ENCODE peak calls at places on chromosome 20, in four cellular contexts. Y, E, N and F are unnamed samples.

GRCh38 chr20:46545077-46545826 is 5.2 kb downstream of the OCSTAMP start:
- DNase-seq in E (no peak), Y (no peak), N (no peak), F (peak)

GRCh38 chr20:50304501-50304856 is 113.8 kb downstream of the CEBPB start:
- DNase-seq in N (no peak), E (peak), Y (no peak), F (no peak)

GRCh38 chr20:4443016-4443415 is 278.7 kb upstream of the PRND start:
- DNase-seq in E (no peak), Y (no peak), N (no peak), F (no peak)

GRCh38 chr20:50321797-50322480 is 131.3 kb downstream of the CEBPB start:
- DNase-seq in Y (no peak), N (no peak), E (peak), F (no peak)

GRCh38 chr20:35320396-35321126 is 28.3 kb upstream of the FAM83C start:
- DNase-seq in E (no peak), N (no peak), Y (no peak), F (no peak)

GRCh38 chr20:63215101-63216040 is 560 bp downstream of the YTHDF1 start:
- DNase-seq in E (no peak), Y (peak), N (no peak), F (peak)

GRCh38 chr20:53901064-53901463 is 169.3 kb downstream of the BCAS1 start:
- DNase-seq in E (no peak), N (no peak), Y (no peak), F (no peak)

GRCh38 chr20:59351148-59352040 is 51.0 kb downstream of the EDN3 start:
- DNase-seq in Y (no peak), N (no peak), E (no peak), F (no peak)

GRCh38 chr20:50475879-50476292 is 34.3 kb upstream of the PTPN1 start:
- DNase-seq in N (no peak), E (no peak), Y (no peak), F (no peak)

GRCh38 chr20:1291191-1291741 is 25.2 kb downstream of the SNPH start:
- DNase-seq in Y (no peak), E (no peak), N (no peak), F (no peak)

GRCh38 chr20:61295726-61296628 is 43.9 kb downstream of the CDH4 start:
- DNase-seq in E (no peak), N (no peak), Y (no peak), F (no peak)

GRCh38 chr20:21643417-21643816 is 62.0 kb upstream of the PAX1 start:
- DNase-seq in Y (no peak), N (no peak), E (no peak), F (no peak)

GRCh38 chr20:10611357-10611756 is 62.4 kb downstream of the JAG1 start:
- DNase-seq in Y (peak), E (no peak), N (no peak), F (peak)

GRCh38 chr20:60791823-60792222 is 460.2 kb upstream of the CDH4 start:
- DNase-seq in N (no peak), E (no peak), Y (no peak), F (no peak)

GRCh38 chr20:881051-881820 is 34.9 kb downstream of the ANGPT4 start:
- DNase-seq in E (peak), N (no peak), Y (no peak), F (peak)

DNA sequence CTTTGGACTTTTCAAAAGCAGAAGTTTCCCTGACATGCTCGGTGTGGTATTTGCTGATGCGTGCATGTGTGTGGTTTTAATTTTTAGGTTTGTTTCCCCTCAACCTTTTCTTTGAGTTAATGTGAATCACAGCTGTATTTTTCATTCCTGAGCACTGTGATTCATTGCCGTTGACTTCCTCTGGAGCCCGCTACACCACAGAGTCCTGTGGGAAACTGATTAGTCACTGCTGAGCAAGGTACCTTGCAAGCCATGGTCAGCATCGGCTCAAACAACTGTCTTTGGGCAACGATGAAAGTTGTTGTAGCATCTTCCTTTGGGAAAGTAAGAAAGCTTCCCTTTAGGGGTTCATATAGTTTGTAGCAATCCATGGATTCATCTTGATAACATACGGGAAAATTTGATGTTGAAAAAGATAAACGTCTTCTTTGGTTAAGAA is 57.5 kb downstream of the RIN2 start:
- DNase-seq in Y (no peak), N (peak), E (no peak), F (no peak)
- TF ChIP-seq CTCF in Y (no peak), N (no peak), E (no peak), F (no peak)

DNA sequence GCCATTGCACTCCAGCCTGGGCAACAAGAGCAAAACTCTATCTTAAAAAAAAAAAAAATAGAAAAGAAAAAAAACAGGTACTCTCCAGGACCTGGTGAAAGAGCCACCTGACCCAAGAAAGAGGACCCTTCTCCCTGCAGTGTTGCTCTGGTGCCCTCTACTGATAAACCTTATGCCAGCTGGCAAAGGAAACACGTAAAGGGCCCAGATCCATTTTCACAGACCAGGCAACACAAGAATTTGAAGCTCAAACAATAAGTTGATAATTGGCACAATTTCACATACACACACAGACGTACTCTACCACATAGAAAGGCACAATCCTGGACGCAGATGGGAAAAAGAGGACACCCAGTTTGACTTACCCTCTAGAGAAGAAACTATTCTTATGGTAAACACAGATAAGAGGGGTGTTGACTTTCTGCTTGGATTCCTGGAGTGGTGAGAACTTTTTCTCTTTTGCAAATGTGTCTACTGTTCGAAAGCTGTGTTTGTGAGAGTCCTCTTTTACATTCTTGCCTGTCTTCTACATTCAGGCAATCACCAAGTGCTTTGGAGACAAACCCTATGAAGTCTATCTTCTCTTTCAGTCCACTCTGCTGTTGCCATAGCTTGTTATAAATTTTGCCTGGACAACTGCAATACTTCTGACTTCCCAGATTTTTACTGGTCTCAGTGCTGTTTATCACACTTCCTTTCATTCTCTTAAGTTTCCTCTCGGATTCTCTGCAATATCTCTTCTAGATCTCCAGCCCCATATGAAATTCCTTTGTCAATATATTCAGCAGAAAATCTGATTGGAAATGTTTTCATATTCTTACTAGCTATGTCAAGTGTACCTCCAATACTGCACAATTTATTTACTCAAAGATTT is 6.4 kb upstream of the SNRPB start:
- DNase-seq in E (no peak), N (no peak), Y (no peak), F (no peak)
- TF ChIP-seq CTCF in E (no peak), N (no peak), Y (no peak), F (no peak)

GRCh38 chr20:48187891-48188290 is 402.6 kb upstream of the SULF2 start:
- DNase-seq in N (no peak), E (no peak), Y (no peak), F (no peak)
- TF ChIP-seq CTCF in N (no peak), E (no peak), Y (no peak), F (no peak)

GRCh38 chr20:33549229-33549628 is 59.3 kb downstream of the CBFA2T2 start:
- DNase-seq in E (no peak), Y (no peak), N (no peak), F (no peak)
- TF ChIP-seq CTCF in E (no peak), Y (no peak), N (no peak), F (no peak)

DNA sequence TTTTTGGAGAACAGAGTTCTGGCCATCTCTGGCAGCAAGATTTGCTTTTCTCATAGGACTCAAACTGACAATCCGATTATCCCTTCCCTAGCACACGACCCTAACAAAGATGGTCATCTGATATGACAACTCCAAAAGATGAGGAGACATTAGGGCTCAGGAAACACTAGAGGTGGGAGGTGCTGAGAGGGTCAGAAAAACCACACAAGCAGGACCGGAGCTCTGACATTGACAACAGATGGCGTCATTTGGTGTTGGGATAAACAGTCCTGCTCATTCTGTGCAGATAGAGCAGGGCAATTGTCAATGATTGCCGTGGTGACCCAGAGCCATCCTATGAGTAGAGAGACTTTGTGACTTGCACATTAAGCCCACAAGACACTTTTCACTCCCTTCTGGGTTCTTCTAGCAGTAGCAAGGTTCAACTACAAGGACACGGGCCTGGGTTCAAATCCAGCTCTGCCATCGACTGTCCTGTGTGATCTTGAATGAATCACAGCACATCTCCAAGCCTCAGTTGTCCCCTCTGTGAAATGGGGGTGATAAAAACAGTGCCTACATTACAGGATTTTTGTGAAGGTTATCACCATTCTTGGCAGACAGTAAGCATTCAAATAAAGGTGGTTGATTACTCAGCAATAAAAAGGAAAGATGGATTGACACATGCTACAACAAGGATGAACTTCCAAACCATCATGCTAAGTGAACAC is 6.4 kb upstream of the TGM2 start:
- DNase-seq in N (no peak), Y (no peak), E (no peak), F (no peak)
- TF ChIP-seq CTCF in N (no peak), Y (no peak), E (no peak), F (no peak)

DNA sequence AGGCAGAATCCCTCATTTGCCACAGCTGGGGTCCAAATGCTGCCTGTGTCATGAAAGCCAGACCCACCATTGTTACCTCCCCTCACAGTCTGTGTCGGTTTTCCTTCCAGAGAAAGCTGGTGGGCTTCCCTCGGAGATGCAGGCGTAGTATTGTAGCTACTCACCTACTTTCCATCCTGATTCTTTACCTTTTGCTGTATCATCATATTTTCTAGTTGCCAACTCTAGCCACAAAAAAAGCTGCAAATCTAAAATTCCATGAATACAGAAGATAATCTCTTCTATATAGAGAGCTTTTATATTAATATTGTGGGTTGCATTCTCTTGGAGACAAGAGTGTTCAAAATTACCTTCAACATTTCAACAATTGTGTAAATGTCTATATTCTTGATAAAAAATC is 98.0 kb upstream of the LAMP5 start:
- DNase-seq in N (no peak), E (no peak), Y (no peak), F (no peak)
- TF ChIP-seq CTCF in N (no peak), E (no peak), Y (no peak), F (no peak)

GRCh38 chr20:36792422-36792821 is 18.9 kb upstream of the DSN1 start:
- DNase-seq in Y (peak), N (no peak), E (no peak), F (peak)
- TF ChIP-seq CTCF in Y (peak), N (peak), E (no peak), F (no peak)

GRCh38 chr20:39789411-39789810 is 827.3 kb downstream of the DHX35 start:
- DNase-seq in N (no peak), Y (no peak), E (no peak), F (no peak)
- TF ChIP-seq CTCF in N (no peak), Y (no peak), E (no peak), F (no peak)